ENCODE peak calls at places on chromosomes 12 and 14, in nine cellular contexts. L is ACHN, J is T-helper 17 cell, M is ELF-1, R is tibial nerve, X is GM03348, W is head of caudate nucleus, H is neural crest cell, E is C1 segment of cervical spinal cord. N is an unnamed sample.

GRCh38 chr12:108918960-108919642 is 39.2 kb downstream of the DAO start:
- DNase-seq in L (no peak), J (no peak), M (no peak), R (no peak), X (no peak), W (no peak), H (no peak), E (no peak), N (no peak)

GRCh38 chr12:40192704-40193255 is 32.0 kb upstream of the LRRK2 start:
- DNase-seq in L (no peak), J (no peak), M (no peak), R (no peak), X (no peak), W (no peak), H (no peak), E (no peak), N (no peak)

GRCh38 chr12:113135178-113136127 is at the start of gene RASAL1:
- DNase-seq in L (peak), J (peak), M (peak), R (no peak), X (no peak), W (peak), H (no peak), E (no peak), N (no peak)

GRCh38 chr12:55673638-55674037 is 34.1 kb downstream of the ITGA7 start:
- DNase-seq in L (no peak), J (no peak), M (no peak), R (no peak), X (no peak), W (no peak), H (no peak), E (no peak), N (no peak)

GRCh38 chr14:61247935-61248334 is 33.2 kb downstream of the TMEM30B start:
- DNase-seq in L (no peak), J (no peak), M (no peak), R (no peak), X (peak), W (no peak), H (no peak), E (no peak), N (no peak)

GRCh38 chr14:35347323-35348043 is 55.3 kb downstream of the PSMA6 start:
- DNase-seq in L (no peak), J (no peak), M (peak), R (no peak), X (no peak), W (no peak), H (peak), E (no peak), N (no peak)

GRCh38 chr12:2298556-2299195 is 245.9 kb downstream of the CACNA1C start:
- DNase-seq in L (no peak), J (no peak), M (no peak), R (no peak), X (no peak), W (no peak), H (no peak), E (no peak), N (no peak)

GRCh38 chr14:102282751-102283465 is 22.1 kb downstream of the MOK start:
- DNase-seq in L (no peak), J (no peak), M (no peak), R (no peak), X (no peak), W (no peak), H (no peak), E (no peak), N (no peak)

GRCh38 chr12:102811125-102811737 is 105.8 kb downstream of the PAH start:
- DNase-seq in L (peak), J (no peak), M (peak), R (peak), X (peak), W (no peak), H (peak), E (no peak), N (no peak)

GRCh38 chr12:5432011-5432400 is at the start of gene NTF3:
- DNase-seq in L (peak), J (no peak), M (peak), R (no peak), X (peak), W (no peak), H (peak), E (no peak), N (peak)

GRCh38 chr12:40946612-40947194 is 241.4 kb upstream of the PDZRN4 start:
- DNase-seq in L (peak), J (no peak), M (no peak), R (no peak), X (peak), W (no peak), H (no peak), E (no peak), N (no peak)

GRCh38 chr12:123273166-123273565 is 1.5 kb upstream of the CDK2AP1 start:
- DNase-seq in L (no peak), J (no peak), M (no peak), R (no peak), X (no peak), W (no peak), H (no peak), E (no peak), N (no peak)

GRCh38 chr14:102248121-102248520 is 56.8 kb downstream of the MOK start:
- DNase-seq in L (no peak), J (no peak), M (peak), R (no peak), X (no peak), W (no peak), H (no peak), E (no peak), N (no peak)

GRCh38 chr12:2414810-2415567 is 362.2 kb downstream of the CACNA1C start:
- DNase-seq in L (peak), J (no peak), M (no peak), R (no peak), X (no peak), W (no peak), H (no peak), E (no peak), N (no peak)

GRCh38 chr12:102172436-102172835 is 25.2 kb downstream of the PMCH start:
- DNase-seq in L (no peak), J (no peak), M (no peak), R (no peak), X (peak), W (no peak), H (no peak), E (no peak), N (no peak)

N was measured in esophagus muscularis mucosa.